ENCODE peak calls at places on chromosomes 12 and 14, in five cellular contexts. W is glutamatergic neuron, E is astrocyte of the cerebellum, L is tibial artery, S is progenitor cell of endocrine pancreas. Q is an unnamed sample.
A peak's percentile ranks its signal among the peaks of the same experiment; 100 is the strongest.

GRCh38 chr14:37721976-37722659 is 126.7 kb downstream of the TTC6 start:
- DNase-seq in W (no peak), E (no peak), L (no peak), S (no peak), Q (no peak)

GRCh38 chr14:100096656-100097055 is 31.4 kb downstream of the EVL start:
- DNase-seq in W (no peak), E (peak; percentile 53), L (no peak), S (no peak), Q (no peak)

GRCh38 chr12:55686366-55687010 is 21.2 kb downstream of the ITGA7 start:
- DNase-seq in W (no peak), E (no peak), L (no peak), S (no peak), Q (no peak)

GRCh38 chr14:52268191-52269061 is 928 bp downstream of the PTGDR start:
- DNase-seq in W (peak; percentile 52), E (no peak), L (no peak), S (no peak), Q (no peak)

GRCh38 chr12:95859344-95859816 is 628 bp downstream of the SNRPF start:
- DNase-seq in W (no peak), E (no peak), L (no peak), S (no peak), Q (no peak)

GRCh38 chr12:90244232-90244631 is 535.6 kb upstream of the ATP2B1 start:
- DNase-seq in W (no peak), E (no peak), L (no peak), S (no peak), Q (no peak)

GRCh38 chr12:66438601-66439000 is 136.3 kb downstream of the HELB start:
- DNase-seq in W (no peak), E (peak; percentile 1), L (no peak), S (no peak), Q (no peak)

GRCh38 chr14:25003537-25003936 is 46.4 kb downstream of the STXBP6 start:
- DNase-seq in W (no peak), E (no peak), L (no peak), S (no peak), Q (no peak)

GRCh38 chr12:3409662-3410061 is 81.3 kb upstream of the PRMT8 start:
- DNase-seq in W (no peak), E (no peak), L (no peak), S (no peak), Q (no peak)
- TF ChIP-seq CTCF in W (no peak), E (no peak), L (no peak), S (no peak), Q (no peak)

DNA sequence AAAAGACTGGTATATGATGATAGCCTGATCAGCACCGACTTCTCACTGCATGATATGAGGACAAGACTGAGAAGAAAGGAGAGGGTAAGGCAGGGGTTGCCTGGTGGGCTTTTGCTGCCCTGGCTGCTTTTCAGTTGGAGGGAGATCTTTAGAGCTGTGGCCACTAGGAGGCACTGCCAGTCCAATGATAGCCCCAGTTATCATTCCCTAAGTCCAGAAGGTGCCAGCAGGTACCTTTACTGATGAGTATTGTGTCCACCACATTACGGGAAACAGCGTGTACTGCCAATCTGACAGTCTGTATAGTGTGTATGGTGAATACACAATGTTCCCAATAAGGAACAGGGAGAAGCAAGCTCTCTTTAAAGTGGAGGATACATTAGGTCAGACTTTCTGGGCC is 55.8 kb upstream of the CCDC175 start:
- DNase-seq in W (peak; percentile 72), E (peak; percentile 15), L (no peak), S (no peak), Q (no peak)
- TF ChIP-seq CTCF in W (peak; percentile 76), E (peak; percentile 72), L (peak; percentile 35), S (peak; percentile 63), Q (no peak)

DNA sequence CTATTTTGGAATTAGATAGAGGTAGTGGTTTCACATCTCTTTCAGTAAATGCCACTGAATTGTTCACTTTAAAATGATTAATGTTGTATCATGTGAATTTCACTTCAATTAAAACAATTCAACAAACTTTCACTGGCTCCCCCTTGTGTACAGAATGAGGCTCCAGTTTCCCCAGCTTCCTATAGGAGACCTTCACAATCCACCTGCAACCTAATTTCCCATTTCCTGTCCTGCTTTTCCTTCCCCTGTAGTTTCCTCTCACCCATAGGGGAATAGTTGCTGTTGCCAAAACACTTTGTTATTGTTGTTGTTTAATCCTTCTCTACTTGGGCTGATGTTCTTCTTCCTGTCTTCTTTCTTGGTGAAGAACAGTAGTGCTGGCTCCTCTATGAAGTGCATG is 59.8 kb downstream of the NPAS3 start:
- DNase-seq in W (no peak), E (no peak), L (no peak), S (no peak), Q (no peak)
- TF ChIP-seq CTCF in W (no peak), E (peak; percentile 62), L (peak; percentile 40), S (peak; percentile 21), Q (no peak)

GRCh38 chr14:106210650-106211049 is 684.3 kb downstream of the TMEM121 start:
- DNase-seq in W (no peak), E (no peak), L (no peak), S (no peak), Q (no peak)
- TF ChIP-seq CTCF in W (no peak), E (no peak), L (no peak), S (no peak), Q (no peak)

GRCh38 chr14:38723277-38723676 is 379.8 kb downstream of the SEC23A start:
- DNase-seq in W (no peak), E (no peak), L (no peak), S (no peak), Q (no peak)
- TF ChIP-seq CTCF in W (no peak), E (no peak), L (no peak), S (no peak), Q (no peak)

GRCh38 chr14:88454886-88455285 is 69.4 kb downstream of the SPATA7 start:
- DNase-seq in W (no peak), E (peak; percentile 53), L (no peak), S (no peak), Q (no peak)

GRCh38 chr14:88452231-88452630 is 66.8 kb downstream of the SPATA7 start:
- DNase-seq in W (no peak), E (no peak), L (no peak), S (no peak), Q (no peak)
- TF ChIP-seq CTCF in W (no peak), E (no peak), L (no peak), S (no peak), Q (no peak)

GRCh38 chr12:63989301-63989845 is 144.9 kb downstream of the SRGAP1 start:
- DNase-seq in W (no peak), E (peak; percentile 49), L (no peak), S (no peak), Q (no peak)

GRCh38 chr12:63982787-63983186 is 138.3 kb downstream of the SRGAP1 start:
- DNase-seq in W (no peak), E (no peak), L (no peak), S (no peak), Q (no peak)

GRCh38 chr12:63991036-63991547 is 146.6 kb downstream of the SRGAP1 start:
- DNase-seq in W (no peak), E (no peak), L (no peak), S (no peak), Q (no peak)

GRCh38 chr12:63985456-63985855 is 141.0 kb downstream of the SRGAP1 start:
- DNase-seq in W (no peak), E (no peak), L (no peak), S (no peak), Q (no peak)

GRCh38 chr12:63985945-63986344 is 141.4 kb downstream of the SRGAP1 start:
- DNase-seq in W (no peak), E (no peak), L (no peak), S (no peak), Q (no peak)
- TF ChIP-seq CTCF in W (no peak), E (no peak), L (no peak), S (no peak), Q (no peak)

DNA sequence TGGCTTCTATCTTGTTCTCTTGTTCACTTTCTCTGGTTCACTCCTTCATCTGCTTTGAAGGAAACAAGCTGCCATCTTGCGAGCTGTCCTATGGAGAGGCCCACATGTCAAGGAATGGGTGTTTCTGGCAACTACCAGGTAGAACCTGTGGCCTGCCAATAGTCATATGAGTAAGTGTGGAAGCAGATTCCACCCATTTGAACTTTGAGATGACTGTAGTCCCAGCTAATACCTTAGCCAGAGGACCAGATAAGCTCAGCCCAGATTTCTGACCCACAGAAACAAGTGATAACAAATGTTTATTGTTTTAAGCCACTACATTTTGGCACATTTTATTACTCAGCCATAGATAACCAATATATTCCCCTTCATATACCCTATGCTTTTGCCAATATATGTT is 4.0 kb upstream of the SLC38A2 start:
- DNase-seq in W (no peak), E (no peak), L (no peak), S (no peak), Q (no peak)
- TF ChIP-seq CTCF in W (no peak), E (no peak), L (no peak), S (no peak), Q (no peak)